ENCODE peak calls at places on chromosomes 6 and 20, in nine cellular contexts. Q is lower lobe of right lung, W is adrenal gland, A is fibroblast of lung, K is dorsolateral prefrontal cortex, O is neural crest cell, E is LNCaP clone FGC, F is A549, C is AG04450. H is an unnamed sample.
A peak's percentile ranks its signal among the peaks of the same experiment; 100 is the strongest.

GRCh38 chr20:25498280-25498606 is 87.1 kb downstream of the NINL start:
- DNase-seq in A (no peak), O (no peak), E (no peak), F (no peak), W (no peak), C (no peak), K (no peak), Q (no peak), H (no peak)

GRCh38 chr20:31706607-31707257 is 15.9 kb downstream of the BCL2L1 start:
- DNase-seq in A (no peak), K (no peak), Q (peak; percentile 70), F (no peak), W (no peak), O (no peak), C (no peak), E (no peak), H (no peak)

GRCh38 chr6:83183082-83183828 is 9.8 kb downstream of the PGM3 start:
- DNase-seq in K (no peak), A (peak; percentile 97), Q (no peak), F (no peak), O (no peak), E (no peak), C (peak; percentile 47), W (no peak), H (peak; percentile 54)

GRCh38 chr6:139732451-139732850 is 358.0 kb upstream of the CITED2 start:
- DNase-seq in Q (no peak), A (peak; percentile 76), C (no peak), F (no peak), O (no peak), E (peak; percentile 33), K (peak; percentile 33), W (peak; percentile 25), H (no peak)

GRCh38 chr20:19626896-19627295 is 131.2 kb upstream of the RIN2 start:
- DNase-seq in W (no peak), Q (no peak), C (no peak), F (no peak), O (no peak), A (peak; percentile 7), K (no peak), E (no peak), H (no peak)

GRCh38 chr6:35568967-35569606 is 56.4 kb upstream of the TULP1 start:
- DNase-seq in W (no peak), A (no peak), O (peak; percentile 26), E (no peak), Q (peak; percentile 65), C (no peak), F (no peak), K (peak; percentile 20), H (no peak)

GRCh38 chr6:26030716-26031115 is 56.5 kb upstream of the HFE start:
- DNase-seq in F (no peak), C (no peak), Q (no peak), A (no peak), W (no peak), K (no peak), O (no peak), E (no peak), H (no peak)

GRCh38 chr20:62925420-62926228 is 681 bp downstream of the DIDO1 start:
- DNase-seq in C (no peak), W (no peak), A (peak; percentile 33), E (no peak), Q (no peak), K (no peak), O (peak; percentile 25), F (no peak), H (no peak)

GRCh38 chr6:39037082-39037487 is 11.5 kb upstream of the GLP1R start:
- DNase-seq in A (no peak), E (no peak), Q (no peak), C (no peak), K (no peak), W (no peak), O (no peak), F (no peak), H (no peak)

GRCh38 chr6:81736428-81736827 is 16.1 kb downstream of the TENT5A start:
- DNase-seq in F (no peak), A (no peak), C (no peak), O (no peak), W (no peak), Q (no peak), E (no peak), K (no peak), H (no peak)

GRCh38 chr6:43724914-43725642 is 37.5 kb upstream of the MRPS18A start:
- DNase-seq in O (no peak), Q (peak; percentile 96), A (peak; percentile 92), C (peak; percentile 63), W (peak; percentile 37), E (no peak), F (no peak), K (no peak), H (peak; percentile 89)

GRCh38 chr6:108667984-108668383 is 107.3 kb downstream of the FOXO3 start:
- DNase-seq in A (peak; percentile 75), C (no peak), W (no peak), F (no peak), K (no peak), E (no peak), O (no peak), Q (no peak), H (no peak)

GRCh38 chr6:43980004-43980795 is 147.1 kb downstream of the MRPL14 start:
- DNase-seq in O (no peak), K (peak; percentile 7), F (no peak), C (no peak), W (no peak), E (no peak), A (no peak), Q (no peak), H (no peak)

GRCh38 chr6:89887452-89888137 is 6.7 kb upstream of the GJA10 start:
- DNase-seq in O (no peak), W (no peak), F (no peak), E (no peak), C (no peak), Q (no peak), A (peak; percentile 4), K (no peak), H (no peak)

DNA sequence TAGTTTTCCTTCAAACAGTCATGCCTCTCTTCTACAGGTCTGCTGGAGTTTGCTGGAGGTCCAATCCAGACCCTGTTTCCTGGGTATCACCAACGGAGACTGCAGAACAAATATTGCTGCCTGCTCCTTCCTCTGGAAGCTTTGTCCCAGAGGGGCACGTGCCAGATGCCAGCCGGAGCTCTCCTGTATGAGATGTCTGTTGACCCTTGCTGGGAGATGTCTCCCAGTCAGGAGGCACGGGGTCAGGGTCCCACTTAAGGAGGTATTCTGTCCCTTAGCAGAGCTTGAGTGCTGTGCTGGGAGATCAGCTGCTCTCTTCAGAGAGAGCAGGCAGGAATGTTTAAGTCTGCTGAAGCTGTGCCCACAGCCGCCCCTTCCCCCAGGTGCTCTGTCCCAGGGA is 666.9 kb downstream of the FRK start:
- DNase-seq in Q (peak; percentile 27), A (no peak), W (no peak), K (no peak), O (no peak), E (no peak), C (no peak), F (no peak), H (no peak)
- TF ChIP-seq CTCF in Q (no peak), A (no peak), W (no peak), K (no peak), O (no peak), E (no peak), C (no peak), F (no peak), H (no peak)

GRCh38 chr6:170375661-170376060 is 69.1 kb downstream of the FAM120B start:
- DNase-seq in E (no peak), C (no peak), O (no peak), A (no peak), W (no peak), K (no peak), F (no peak), Q (no peak), H (no peak)

GRCh38 chr6:170376386-170377084 is 70.0 kb downstream of the FAM120B start:
- DNase-seq in K (no peak), Q (no peak), E (no peak), C (no peak), F (no peak), A (no peak), W (no peak), O (no peak), H (no peak)

GRCh38 chr6:170371588-170371987 is 65.0 kb downstream of the FAM120B start:
- DNase-seq in A (no peak), E (no peak), W (no peak), O (no peak), Q (no peak), K (peak; percentile 78), F (no peak), C (no peak), H (no peak)

GRCh38 chr6:170372380-170373325 is 66.1 kb downstream of the FAM120B start:
- DNase-seq in F (no peak), O (no peak), K (no peak), E (peak; percentile 82), A (no peak), Q (no peak), W (no peak), C (no peak), H (no peak)

GRCh38 chr6:170374571-170375444 is 68.2 kb downstream of the FAM120B start:
- DNase-seq in K (no peak), C (no peak), F (no peak), Q (no peak), E (no peak), A (no peak), O (no peak), W (no peak), H (no peak)
- TF ChIP-seq CTCF in K (no peak), C (no peak), F (no peak), Q (no peak), E (no peak), A (no peak), O (no peak), W (no peak), H (no peak)

GRCh38 chr6:4010035-4010434 is 68.9 kb downstream of the FAM217A start:
- DNase-seq in O (no peak), W (no peak), K (no peak), E (no peak), Q (no peak), F (no peak), C (no peak), A (no peak), H (no peak)

GRCh38 chr6:4004249-4004648 is 74.7 kb downstream of the FAM217A start:
- DNase-seq in C (no peak), F (no peak), W (no peak), Q (no peak), O (no peak), A (no peak), E (no peak), K (no peak), H (no peak)

GRCh38 chr6:4010682-4011081 is 68.3 kb downstream of the FAM217A start:
- DNase-seq in K (no peak), E (no peak), F (no peak), C (no peak), O (no peak), A (no peak), W (no peak), Q (no peak), H (no peak)

GRCh38 chr6:4009486-4009885 is 69.5 kb downstream of the FAM217A start:
- DNase-seq in O (no peak), F (no peak), E (no peak), A (no peak), K (no peak), C (no peak), Q (no peak), W (no peak), H (no peak)

GRCh38 chr6:4008324-4009047 is 70.5 kb downstream of the FAM217A start:
- DNase-seq in F (peak; percentile 43), O (no peak), A (peak; percentile 83), E (peak; percentile 97), Q (no peak), C (peak; percentile 59), W (no peak), K (no peak), H (peak; percentile 76)
- TF ChIP-seq CTCF in F (peak; percentile 63), O (peak; percentile 73), A (peak; percentile 64), E (peak; percentile 40), Q (peak; percentile 47), C (peak; percentile 72), W (peak; percentile 70), K (peak; percentile 65), H (peak; percentile 53)

GRCh38 chr20:49603209-49603627 is 35.3 kb upstream of the PTGIS start:
- DNase-seq in E (no peak), C (no peak), K (no peak), F (no peak), O (no peak), Q (no peak), A (peak; percentile 56), W (no peak), H (peak; percentile 90)
- TF ChIP-seq CTCF in E (peak; percentile 4), C (peak; percentile 52), K (no peak), F (peak; percentile 39), O (peak; percentile 52), Q (peak; percentile 11), A (peak; percentile 52), W (peak; percentile 28), H (peak; percentile 47)